ENCODE peak calls at places on chromosomes 5 and 9, in six cellular contexts. One of them, this sample, is unnamed.

GRCh38 chr5:139565411-139566305 is 4.5 kb downstream of the UBE2D2 start:
- DNase-seq in kidney glomerular epithelial cell: no peak
- DNase-seq in RWPE1: no peak
- DNase-seq in NCI-H1930: no peak
- DNase-seq in HepG2: no peak
- DNase-seq in stimulated activated CD4-positive, alpha-beta T cell treated with anti-CD3 and anti-CD28 coated beads, TNF-alpha, amount 100 ng/mL, for 24 hours: no peak
- DNase-seq in this sample: no peak

GRCh38 chr5:136012041-136012804 is 16.6 kb upstream of the TGFBI start:
- DNase-seq in stimulated activated CD4-positive, alpha-beta T cell treated with anti-CD3 and anti-CD28 coated beads, TNF-alpha, amount 100 ng/mL, for 24 hours: no peak
- DNase-seq in kidney glomerular epithelial cell: peak
- DNase-seq in RWPE1: peak
- DNase-seq in HepG2: no peak
- DNase-seq in NCI-H1930: no peak
- DNase-seq in this sample: no peak

GRCh38 chr5:72328172-72328571 is 8.0 kb downstream of the PTCD2 start:
- DNase-seq in RWPE1: peak
- DNase-seq in kidney glomerular epithelial cell: peak
- DNase-seq in HepG2: no peak
- DNase-seq in stimulated activated CD4-positive, alpha-beta T cell treated with anti-CD3 and anti-CD28 coated beads, TNF-alpha, amount 100 ng/mL, for 24 hours: no peak
- DNase-seq in NCI-H1930: no peak
- DNase-seq in this sample: no peak

GRCh38 chr5:132102101-132102701 is 28.6 kb downstream of the CSF2 start:
- DNase-seq in RWPE1: no peak
- DNase-seq in kidney glomerular epithelial cell: no peak
- DNase-seq in HepG2: no peak
- DNase-seq in NCI-H1930: no peak
- DNase-seq in stimulated activated CD4-positive, alpha-beta T cell treated with anti-CD3 and anti-CD28 coated beads, TNF-alpha, amount 100 ng/mL, for 24 hours: no peak
- DNase-seq in this sample: no peak

GRCh38 chr5:32024751-32025150 is 149.4 kb downstream of the GOLPH3 start:
- DNase-seq in HepG2: no peak
- DNase-seq in RWPE1: no peak
- DNase-seq in kidney glomerular epithelial cell: no peak
- DNase-seq in stimulated activated CD4-positive, alpha-beta T cell treated with anti-CD3 and anti-CD28 coated beads, TNF-alpha, amount 100 ng/mL, for 24 hours: no peak
- DNase-seq in NCI-H1930: no peak
- DNase-seq in this sample: no peak

GRCh38 chr5:169742773-169743296 is 105.8 kb downstream of the DOCK2 start:
- DNase-seq in RWPE1: no peak
- DNase-seq in NCI-H1930: no peak
- DNase-seq in kidney glomerular epithelial cell: peak
- DNase-seq in stimulated activated CD4-positive, alpha-beta T cell treated with anti-CD3 and anti-CD28 coated beads, TNF-alpha, amount 100 ng/mL, for 24 hours: no peak
- DNase-seq in HepG2: no peak
- DNase-seq in this sample: no peak

GRCh38 chr5:110478899-110479298 is 247.6 kb downstream of the TMEM232 start:
- DNase-seq in kidney glomerular epithelial cell: peak
- DNase-seq in HepG2: no peak
- DNase-seq in NCI-H1930: no peak
- DNase-seq in stimulated activated CD4-positive, alpha-beta T cell treated with anti-CD3 and anti-CD28 coated beads, TNF-alpha, amount 100 ng/mL, for 24 hours: no peak
- DNase-seq in RWPE1: peak
- DNase-seq in this sample: no peak

GRCh38 chr5:140157032-140157781 is 17.8 kb upstream of the CYSTM1 start:
- DNase-seq in stimulated activated CD4-positive, alpha-beta T cell treated with anti-CD3 and anti-CD28 coated beads, TNF-alpha, amount 100 ng/mL, for 24 hours: peak
- DNase-seq in kidney glomerular epithelial cell: peak
- DNase-seq in NCI-H1930: peak
- DNase-seq in HepG2: peak
- DNase-seq in RWPE1: peak
- DNase-seq in this sample: peak

GRCh38 chr5:132987531-132988408 is 24.3 kb upstream of the AFF4 start:
- DNase-seq in HepG2: no peak
- DNase-seq in RWPE1: no peak
- DNase-seq in stimulated activated CD4-positive, alpha-beta T cell treated with anti-CD3 and anti-CD28 coated beads, TNF-alpha, amount 100 ng/mL, for 24 hours: no peak
- DNase-seq in kidney glomerular epithelial cell: no peak
- DNase-seq in NCI-H1930: no peak
- DNase-seq in this sample: peak

GRCh38 chr5:74017112-74017511 is 391.1 kb downstream of the ARHGEF28 start:
- DNase-seq in stimulated activated CD4-positive, alpha-beta T cell treated with anti-CD3 and anti-CD28 coated beads, TNF-alpha, amount 100 ng/mL, for 24 hours: no peak
- DNase-seq in kidney glomerular epithelial cell: no peak
- DNase-seq in HepG2: no peak
- DNase-seq in NCI-H1930: no peak
- DNase-seq in RWPE1: peak
- DNase-seq in this sample: no peak

GRCh38 chr5:173304591-173304988 is 23.6 kb downstream of the STC2 start:
- DNase-seq in NCI-H1930: no peak
- DNase-seq in stimulated activated CD4-positive, alpha-beta T cell treated with anti-CD3 and anti-CD28 coated beads, TNF-alpha, amount 100 ng/mL, for 24 hours: no peak
- DNase-seq in kidney glomerular epithelial cell: no peak
- DNase-seq in HepG2: peak
- DNase-seq in RWPE1: no peak
- DNase-seq in this sample: no peak

GRCh38 chr9:134925011-134925511 is 7.3 kb upstream of the FCN1 start:
- DNase-seq in kidney glomerular epithelial cell: no peak
- DNase-seq in NCI-H1930: no peak
- DNase-seq in stimulated activated CD4-positive, alpha-beta T cell treated with anti-CD3 and anti-CD28 coated beads, TNF-alpha, amount 100 ng/mL, for 24 hours: no peak
- DNase-seq in HepG2: no peak
- DNase-seq in RWPE1: no peak
- DNase-seq in this sample: no peak

This sample was measured in GM23338.